ENCODE peak calls at places on chromosome 11, in four cellular contexts. One of them, this sample, is unnamed.

GRCh38 chr11:126816655-126817054 is 183.9 kb downstream of the KIRREL3 start:
- DNase-seq in neural progenitor cell: peak
- DNase-seq in cardiac muscle cell: peak
- DNase-seq in gastrocnemius medialis: no peak
- DNase-seq in this sample: no peak

GRCh38 chr11:1232328-1233321 is 9.8 kb downstream of the MUC5B start:
- DNase-seq in neural progenitor cell: no peak
- DNase-seq in cardiac muscle cell: no peak
- DNase-seq in gastrocnemius medialis: no peak
- DNase-seq in this sample: no peak

GRCh38 chr11:125091247-125091876 is 20.1 kb downstream of the TMEM218 start:
- DNase-seq in neural progenitor cell: peak
- DNase-seq in cardiac muscle cell: peak
- DNase-seq in gastrocnemius medialis: no peak
- DNase-seq in this sample: peak

GRCh38 chr11:27921472-27921871 is 186.5 kb downstream of the KIF18A start:
- DNase-seq in neural progenitor cell: no peak
- DNase-seq in cardiac muscle cell: peak
- DNase-seq in gastrocnemius medialis: no peak
- DNase-seq in this sample: no peak

GRCh38 chr11:67071420-67072284 is 15.0 kb downstream of the RHOD start:
- DNase-seq in neural progenitor cell: peak
- DNase-seq in cardiac muscle cell: peak
- DNase-seq in gastrocnemius medialis: peak
- DNase-seq in this sample: no peak

GRCh38 chr11:119585038-119585666 is 143.8 kb downstream of the NECTIN1 start:
- DNase-seq in neural progenitor cell: peak
- DNase-seq in cardiac muscle cell: peak
- DNase-seq in gastrocnemius medialis: no peak
- DNase-seq in this sample: no peak

GRCh38 chr11:66725646-66726045 is 3.4 kb downstream of the SPTBN2 start:
- DNase-seq in neural progenitor cell: peak
- DNase-seq in cardiac muscle cell: peak
- DNase-seq in gastrocnemius medialis: no peak
- DNase-seq in this sample: no peak

GRCh38 chr11:48088682-48089050 is 108.3 kb downstream of the PTPRJ start:
- DNase-seq in neural progenitor cell: no peak
- DNase-seq in cardiac muscle cell: no peak
- DNase-seq in gastrocnemius medialis: no peak
- DNase-seq in this sample: no peak

GRCh38 chr11:79694368-79694767 is 253.5 kb upstream of the TENM4 start:
- DNase-seq in neural progenitor cell: no peak
- DNase-seq in cardiac muscle cell: no peak
- DNase-seq in gastrocnemius medialis: no peak
- DNase-seq in this sample: no peak

GRCh38 chr11:76602431-76602861 is 68.1 kb downstream of the LRRC32 start:
- DNase-seq in neural progenitor cell: no peak
- DNase-seq in cardiac muscle cell: peak
- DNase-seq in gastrocnemius medialis: no peak
- DNase-seq in this sample: peak

GRCh38 chr11:61828629-61829407 is 718 bp downstream of the FADS2 start:
- DNase-seq in neural progenitor cell: peak
- DNase-seq in cardiac muscle cell: peak
- DNase-seq in gastrocnemius medialis: no peak
- DNase-seq in this sample: no peak

GRCh38 chr11:71448257-71449161 is at the start of gene DHCR7:
- DNase-seq in neural progenitor cell: peak
- DNase-seq in cardiac muscle cell: peak
- DNase-seq in gastrocnemius medialis: peak
- DNase-seq in this sample: peak

GRCh38 chr11:26331911-26332571 is at the start of gene ANO3:
- DNase-seq in neural progenitor cell: peak
- DNase-seq in cardiac muscle cell: peak
- DNase-seq in gastrocnemius medialis: peak
- DNase-seq in this sample: peak

GRCh38 chr11:111937859-111938258 is 716 bp downstream of the DIXDC1 start:
- DNase-seq in neural progenitor cell: peak
- DNase-seq in cardiac muscle cell: no peak
- DNase-seq in gastrocnemius medialis: no peak
- DNase-seq in this sample: no peak
- TF ChIP-seq CTCF in neural progenitor cell: no peak
- TF ChIP-seq CTCF in cardiac muscle cell: no peak
- TF ChIP-seq CTCF in gastrocnemius medialis: no peak
- TF ChIP-seq CTCF in this sample: no peak

GRCh38 chr11:11899401-11899800 is 57.6 kb downstream of the USP47 start:
- DNase-seq in neural progenitor cell: no peak
- DNase-seq in cardiac muscle cell: no peak
- DNase-seq in gastrocnemius medialis: no peak
- DNase-seq in this sample: no peak
- TF ChIP-seq CTCF in neural progenitor cell: no peak
- TF ChIP-seq CTCF in cardiac muscle cell: no peak
- TF ChIP-seq CTCF in gastrocnemius medialis: no peak
- TF ChIP-seq CTCF in this sample: no peak

GRCh38 chr11:92399702-92400101 is 175.1 kb downstream of the FAT3 start:
- DNase-seq in neural progenitor cell: peak
- DNase-seq in cardiac muscle cell: no peak
- DNase-seq in gastrocnemius medialis: no peak
- DNase-seq in this sample: no peak
- TF ChIP-seq CTCF in neural progenitor cell: peak
- TF ChIP-seq CTCF in cardiac muscle cell: no peak
- TF ChIP-seq CTCF in gastrocnemius medialis: no peak
- TF ChIP-seq CTCF in this sample: peak

GRCh38 chr11:130114726-130115125 is 44.9 kb upstream of the ST14 start:
- DNase-seq in neural progenitor cell: no peak
- DNase-seq in cardiac muscle cell: no peak
- DNase-seq in gastrocnemius medialis: no peak
- DNase-seq in this sample: no peak
- TF ChIP-seq CTCF in neural progenitor cell: no peak
- TF ChIP-seq CTCF in cardiac muscle cell: no peak
- TF ChIP-seq CTCF in gastrocnemius medialis: no peak
- TF ChIP-seq CTCF in this sample: no peak

GRCh38 chr11:9380773-9381172 is 3.7 kb upstream of the IPO7 start:
- DNase-seq in neural progenitor cell: no peak
- DNase-seq in cardiac muscle cell: no peak
- DNase-seq in gastrocnemius medialis: no peak
- DNase-seq in this sample: no peak

GRCh38 chr11:9386901-9387300 is 2.4 kb downstream of the IPO7 start:
- DNase-seq in neural progenitor cell: no peak
- DNase-seq in cardiac muscle cell: no peak
- DNase-seq in gastrocnemius medialis: no peak
- DNase-seq in this sample: no peak

GRCh38 chr11:9384535-9385287 is at the start of gene IPO7:
- DNase-seq in neural progenitor cell: peak
- DNase-seq in cardiac muscle cell: peak
- DNase-seq in gastrocnemius medialis: peak
- DNase-seq in this sample: peak

GRCh38 chr11:9385288-9385902 is 943 bp downstream of the IPO7 start:
- DNase-seq in neural progenitor cell: no peak
- DNase-seq in cardiac muscle cell: no peak
- DNase-seq in gastrocnemius medialis: no peak
- DNase-seq in this sample: no peak

GRCh38 chr11:9386086-9386485 is 1.6 kb downstream of the IPO7 start:
- DNase-seq in neural progenitor cell: no peak
- DNase-seq in cardiac muscle cell: no peak
- DNase-seq in gastrocnemius medialis: no peak
- DNase-seq in this sample: no peak
- TF ChIP-seq CTCF in neural progenitor cell: no peak
- TF ChIP-seq CTCF in cardiac muscle cell: no peak
- TF ChIP-seq CTCF in gastrocnemius medialis: no peak
- TF ChIP-seq CTCF in this sample: no peak